ENCODE peak calls at places on chromosomes 4 and X, in four cellular contexts. T is SK-N-SH, P is GM12891, S is HepG2. F is an unnamed sample.
A peak's percentile ranks its signal among the peaks of the same experiment; 100 is the strongest.

GRCh38 chr4:40550900-40551546 is 78.6 kb downstream of the RBM47 start:
- DNase-seq in T (no peak), S (peak; percentile 54), P (no peak), F (peak; percentile 63)

GRCh38 chr4:144575181-144575580 is 70.8 kb upstream of the HHIP start:
- DNase-seq in P (no peak), S (no peak), T (no peak), F (no peak)

GRCh38 chr4:48787031-48787430 is 7.0 kb upstream of the FRYL start:
- DNase-seq in S (no peak), P (no peak), T (no peak), F (no peak)

GRCh38 chrX:136457303-136457917 is 30.3 kb upstream of the BRS3 start:
- DNase-seq in T (no peak), P (no peak), S (no peak), F (no peak)

GRCh38 chr4:184397516-184398163 is 76.7 kb downstream of the IRF2 start:
- DNase-seq in S (no peak), P (no peak), T (no peak), F (no peak)

GRCh38 chr4:56147371-56147770 is 198.6 kb downstream of the CEP135 start:
- DNase-seq in S (no peak), P (no peak), T (peak; percentile 36), F (peak; percentile 6)

GRCh38 chr4:2047781-2048581 is 11.1 kb upstream of the NAT8L start:
- DNase-seq in T (no peak), S (no peak), P (no peak), F (no peak)

GRCh38 chr4:2072971-2073807 is 14.1 kb downstream of the NAT8L start:
- DNase-seq in S (no peak), P (no peak), T (peak; percentile 33), F (peak; percentile 42)

GRCh38 chr4:131091896-131092295 is 1995.9 kb downstream of the C4orf33 start:
- DNase-seq in P (no peak), T (peak; percentile 1), S (peak; percentile 19), F (no peak)

GRCh38 chrX:149365061-149365460 is 140.0 kb downstream of the IDS start:
- DNase-seq in P (no peak), T (no peak), S (peak; percentile 2), F (no peak)

GRCh38 chr4:61373901-61374611 is 173.9 kb downstream of the ADGRL3 start:
- DNase-seq in S (no peak), T (no peak), P (no peak), F (no peak)

GRCh38 chrX:33840176-33840575 is 291.9 kb downstream of the FAM47A start:
- DNase-seq in P (no peak), T (no peak), S (no peak), F (no peak)

GRCh38 chr4:118373614-118374255 is 20.9 kb upstream of the PRSS12 start:
- DNase-seq in P (no peak), S (no peak), T (no peak), F (no peak)

GRCh38 chrX:17057209-17057608 is 110.8 kb downstream of the REPS2 start:
- DNase-seq in S (no peak), T (no peak), P (no peak), F (no peak)

GRCh38 chr4:85968945-85969830 is 390.7 kb downstream of the MAPK10 start:
- DNase-seq in P (no peak), S (peak; percentile 33), T (peak; percentile 31), F (no peak)

GRCh38 chrX:27186671-27187070 is 276.5 kb downstream of the PPP4R3C start:
- DNase-seq in P (no peak), T (peak; percentile 18), S (peak; percentile 13), F (peak; percentile 4)

GRCh38 chr4:78058591-78059523 is 1.7 kb downstream of the FRAS1 start:
- DNase-seq in S (peak; percentile 19), P (no peak), T (peak; percentile 72), F (no peak)

GRCh38 chr4:80610845-80611244 is 275.3 kb downstream of the CFAP299 start:
- DNase-seq in P (no peak), T (no peak), S (no peak), F (no peak)

GRCh38 chr4:21768349-21769310 is 179.9 kb downstream of the KCNIP4 start:
- DNase-seq in S (peak; percentile 28), P (no peak), T (peak; percentile 18), F (peak; percentile 16)

GRCh38 chr4:26372525-26373172 is 51.8 kb downstream of the RBPJ start:
- DNase-seq in T (peak; percentile 51), S (peak; percentile 90), P (no peak), F (no peak)

GRCh38 chr4:74531952-74532794 is 87.2 kb downstream of the AREG start:
- DNase-seq in T (peak; percentile 0), P (no peak), S (peak; percentile 75), F (peak; percentile 27)

GRCh38 chr4:101191302-101192098 is 155.8 kb downstream of the PPP3CA start:
- DNase-seq in S (no peak), P (no peak), T (peak; percentile 47), F (no peak)

GRCh38 chrX:129720741-129721140 is 18.0 kb upstream of the XPNPEP2 start:
- DNase-seq in T (no peak), S (no peak), P (no peak), F (no peak)

GRCh38 chr4:174592985-174593335 is 70.7 kb upstream of the HPGD start:
- DNase-seq in T (no peak), S (no peak), P (no peak), F (no peak)

GRCh38 chrX:50799531-50799961 is 14.4 kb downstream of the SHROOM4 start:
- DNase-seq in T (no peak), S (no peak), P (no peak), F (no peak)

GRCh38 chr4:139913398-139913990 is 240.5 kb downstream of the MAML3 start:
- DNase-seq in P (no peak), S (peak; percentile 44), T (no peak), F (no peak)

GRCh38 chr4:153521995-153522799 is 56.0 kb downstream of the TMEM131L start:
- DNase-seq in S (no peak), P (no peak), T (no peak), F (no peak)
- TF ChIP-seq TAF1 in S (no peak), P (no peak), T (no peak), F (no peak)

GRCh38 chr4:7434766-7435150 is at the start of gene PSAPL1:
- DNase-seq in P (no peak), T (peak; percentile 52), S (peak; percentile 44), F (peak; percentile 44)

GRCh38 chr4:7436256-7436655 is 1.5 kb upstream of the PSAPL1 start:
- DNase-seq in S (no peak), T (no peak), P (no peak), F (no peak)

GRCh38 chr4:7434141-7434765 is 477 bp downstream of the PSAPL1 start:
- DNase-seq in P (no peak), T (no peak), S (no peak), F (no peak)

GRCh38 chr4:7433376-7434140 is 1.2 kb downstream of the PSAPL1 start:
- DNase-seq in P (no peak), S (no peak), T (no peak), F (no peak)

DNA sequence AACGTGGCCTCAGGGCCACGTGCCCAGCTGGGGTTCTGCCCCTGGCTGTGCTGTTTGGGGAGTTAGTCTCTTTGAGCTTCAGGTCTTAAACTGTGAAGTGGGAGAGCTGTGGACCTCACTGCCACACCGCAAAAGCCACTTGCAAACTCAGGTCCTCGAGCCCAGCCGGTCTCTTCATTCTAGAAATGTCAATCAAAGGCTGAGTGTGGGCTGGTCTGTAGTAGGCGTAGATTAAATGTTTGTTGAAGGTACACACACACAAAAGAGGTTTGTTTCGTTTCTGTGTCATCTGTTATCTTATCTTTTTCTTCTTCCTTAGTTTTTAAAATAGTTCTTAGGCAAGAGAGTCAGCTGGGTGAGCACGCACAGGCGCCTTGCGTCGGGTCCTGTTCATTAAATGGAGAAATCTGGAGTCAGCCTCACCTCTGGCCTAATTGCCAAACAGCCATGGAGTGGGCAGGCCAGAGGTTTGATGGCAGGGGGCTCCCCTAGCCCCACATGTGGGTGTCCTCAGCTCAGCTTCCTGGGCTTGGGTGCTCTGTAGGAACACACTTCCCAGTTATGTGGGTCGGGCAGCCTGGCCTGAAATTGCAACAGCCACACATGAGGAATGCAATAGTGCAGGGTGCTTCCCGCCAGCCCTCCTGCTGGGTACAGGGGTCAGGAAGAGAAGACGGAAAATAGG is 823 bp upstream of the PSAPL1 start:
- DNase-seq in T (no peak), P (no peak), S (peak; percentile 44), F (no peak)
- TF ChIP-seq TAF1 in T (no peak), P (no peak), S (no peak), F (no peak)

GRCh38 chr4:180810581-180810980 is 1432.6 kb upstream of the TENM3 start:
- DNase-seq in S (no peak), P (no peak), T (no peak), F (no peak)

GRCh38 chr4:180809439-180809838 is 1433.8 kb upstream of the TENM3 start:
- DNase-seq in S (no peak), T (no peak), P (no peak), F (no peak)

GRCh38 chr4:180808862-180809261 is 1434.3 kb upstream of the TENM3 start:
- DNase-seq in S (no peak), T (no peak), P (no peak), F (no peak)

GRCh38 chr4:180814875-180815417 is 1428.3 kb upstream of the TENM3 start:
- DNase-seq in P (no peak), S (no peak), T (no peak), F (no peak)

DNA sequence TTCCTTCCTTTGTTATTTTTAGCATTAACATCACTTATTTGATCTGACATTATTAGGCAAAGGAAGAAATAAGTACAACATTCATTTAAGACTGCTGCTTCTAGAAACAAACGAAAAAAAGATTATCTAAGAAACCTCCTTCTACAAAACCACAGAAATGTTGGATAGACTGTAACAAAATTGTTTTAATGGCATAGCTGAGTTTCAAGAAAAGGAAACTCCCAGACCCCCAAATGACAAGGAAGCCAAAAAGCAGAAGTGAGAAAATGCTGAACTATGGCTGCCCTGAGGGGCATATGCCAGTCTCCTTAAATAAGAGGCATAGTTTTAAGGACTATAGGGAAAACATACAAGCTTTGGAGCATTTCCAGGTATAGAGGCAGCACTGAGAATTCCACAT is 1431.6 kb upstream of the TENM3 start:
- DNase-seq in S (no peak), P (no peak), T (no peak), F (no peak)
- TF ChIP-seq TAF1 in S (no peak), P (no peak), T (no peak), F (no peak)

GRCh38 chr4:158190736-158191135 is 17.9 kb upstream of the GASK1B start:
- DNase-seq in T (no peak), P (no peak), S (no peak), F (no peak)

GRCh38 chr4:158192439-158193158 is 17.7 kb upstream of the TMEM144 start:
- DNase-seq in T (no peak), P (no peak), S (no peak), F (no peak)

GRCh38 chr4:158189409-158189808 is 16.6 kb upstream of the GASK1B start:
- DNase-seq in P (no peak), T (no peak), S (no peak), F (no peak)

GRCh38 chr4:158195297-158195696 is 15.0 kb upstream of the TMEM144 start:
- DNase-seq in P (no peak), T (no peak), S (no peak), F (no peak)

DNA sequence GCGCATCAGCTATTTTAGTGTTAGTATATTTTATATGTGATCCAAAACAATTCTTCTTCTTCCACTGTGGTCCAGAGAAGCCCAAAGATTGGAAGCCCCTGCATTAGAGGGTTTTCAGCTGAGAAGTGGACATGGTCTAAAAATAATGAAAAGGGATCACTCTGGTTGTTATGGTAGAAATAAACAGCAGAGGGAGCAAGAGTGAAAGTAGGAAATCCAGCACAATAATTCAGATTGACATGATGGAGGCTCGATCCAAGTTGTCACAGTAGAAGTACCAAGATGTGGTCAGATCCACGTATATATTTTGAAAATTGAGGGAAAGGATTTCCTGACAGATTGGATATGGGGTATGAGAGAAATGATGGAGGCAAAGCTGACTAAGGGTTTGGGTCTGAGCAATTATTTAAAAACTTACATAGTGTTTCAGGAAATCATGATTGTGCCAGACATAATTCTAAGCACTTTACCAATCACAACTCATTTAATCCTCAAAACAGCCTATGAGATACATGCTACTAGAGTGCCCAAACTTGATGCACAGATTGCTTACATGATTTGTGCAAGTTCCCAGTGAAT is 17.0 kb upstream of the TMEM144 start:
- DNase-seq in S (peak; percentile 43), P (no peak), T (peak; percentile 30), F (peak; percentile 43)
- TF ChIP-seq TAF1 in S (no peak), P (no peak), T (no peak), F (no peak)

F was measured in K562.